ENCODE peak calls at places on chromosomes 13 and 19, in eight cellular contexts. X is AG09309, S is astrocyte of the spinal cord, G is esophagus squamous epithelium, E is fibroblast of pulmonary artery, V is psoas muscle, T is endothelial cell of umbilical vein, Z is stomach. R is an unnamed sample.
A peak's percentile ranks its signal among the peaks of the same experiment; 100 is the strongest.

GRCh38 chr13:25046985-25047660 is 48.8 kb upstream of the PABPC3 start:
- DNase-seq in X (no peak), S (peak; percentile 34), G (no peak), E (peak; percentile 8), V (no peak), T (no peak), Z (no peak), R (no peak)

GRCh38 chr19:47231215-47232054 is 436 bp upstream of the BBC3 start:
- DNase-seq in X (no peak), S (peak; percentile 92), G (peak; percentile 51), E (peak; percentile 85), V (peak; percentile 90), T (peak; percentile 91), Z (peak; percentile 93), R (no peak)

GRCh38 chr19:10120538-10121198 is 969 bp upstream of the EIF3G start:
- DNase-seq in X (peak; percentile 81), S (peak; percentile 80), G (no peak), E (peak; percentile 88), V (no peak), T (peak; percentile 40), Z (no peak), R (peak; percentile 55)

GRCh38 chr19:57171551-57172081 is 4.3 kb upstream of the DUXA start:
- DNase-seq in X (no peak), S (peak; percentile 38), G (no peak), E (peak; percentile 35), V (peak; percentile 39), T (no peak), Z (no peak), R (no peak)

GRCh38 chr19:33248553-33248953 is 22.9 kb upstream of the SLC7A10 start:
- DNase-seq in X (no peak), S (no peak), G (no peak), E (no peak), V (no peak), T (no peak), Z (no peak), R (no peak)

GRCh38 chr19:1315470-1316166 is 29.9 kb downstream of the EFNA2 start:
- DNase-seq in X (no peak), S (peak; percentile 33), G (no peak), E (peak; percentile 48), V (peak; percentile 60), T (peak; percentile 31), Z (peak; percentile 63), R (no peak)

GRCh38 chr19:928471-929259 is 2.8 kb downstream of the ARID3A start:
- DNase-seq in X (no peak), S (no peak), G (no peak), E (peak; percentile 25), V (no peak), T (no peak), Z (no peak), R (no peak)

GRCh38 chr13:102940770-102941169 is 94.9 kb downstream of the ERCC5 start:
- DNase-seq in X (no peak), S (no peak), G (no peak), E (no peak), V (no peak), T (no peak), Z (no peak), R (no peak)

GRCh38 chr19:17996826-17997316 is 11.1 kb upstream of the ARRDC2 start:
- DNase-seq in X (no peak), S (peak; percentile 56), G (no peak), E (peak; percentile 78), V (peak; percentile 86), T (peak; percentile 72), Z (peak; percentile 91), R (no peak)

GRCh38 chr19:13160557-13160956 is 10.3 kb downstream of the IER2 start:
- DNase-seq in X (no peak), S (peak; percentile 27), G (no peak), E (no peak), V (no peak), T (no peak), Z (no peak), R (no peak)

GRCh38 chr13:113548778-113549621 is 35.6 kb upstream of the TFDP1 start:
- DNase-seq in X (no peak), S (no peak), G (no peak), E (no peak), V (no peak), T (no peak), Z (no peak), R (no peak)

GRCh38 chr13:105518086-105518485 is 1017.4 kb downstream of the EFNB2 start:
- DNase-seq in X (peak; percentile 47), S (peak; percentile 64), G (no peak), E (peak; percentile 13), V (no peak), T (no peak), Z (no peak), R (peak; percentile 31)

GRCh38 chr13:34361528-34361927 is 543.6 kb downstream of the RFC3 start:
- DNase-seq in X (peak; percentile 77), S (no peak), G (no peak), E (no peak), V (no peak), T (no peak), Z (no peak), R (peak; percentile 16)

GRCh38 chr13:110726726-110727125 is 13.2 kb downstream of the ING1 start:
- DNase-seq in X (no peak), S (no peak), G (no peak), E (no peak), V (no peak), T (no peak), Z (no peak), R (no peak)

GRCh38 chr13:33197551-33197971 is 88.0 kb downstream of the STARD13 start:
- DNase-seq in X (no peak), S (no peak), G (no peak), E (no peak), V (no peak), T (peak; percentile 63), Z (no peak), R (no peak)

GRCh38 chr13:112635323-112635722 is 47.4 kb upstream of the TUBGCP3 start:
- DNase-seq in X (no peak), S (no peak), G (no peak), E (no peak), V (no peak), T (no peak), Z (no peak), R (no peak)

GRCh38 chr13:38753878-38754277 is 67.0 kb downstream of the FREM2 start:
- DNase-seq in X (no peak), S (no peak), G (no peak), E (no peak), V (no peak), T (no peak), Z (no peak), R (no peak)

GRCh38 chr13:44244288-44244687 is 129.3 kb upstream of the SERP2 start:
- DNase-seq in X (peak; percentile 47), S (peak; percentile 90), G (no peak), E (peak; percentile 30), V (no peak), T (no peak), Z (no peak), R (no peak)

GRCh38 chr19:33194884-33195710 is 967 bp downstream of the LRP3 start:
- DNase-seq in X (no peak), S (peak; percentile 16), G (no peak), E (peak; percentile 53), V (peak; percentile 56), T (no peak), Z (peak; percentile 34), R (no peak)

GRCh38 chr19:21166436-21166835 is 24.6 kb downstream of the ZNF431 start:
- DNase-seq in X (no peak), S (no peak), G (no peak), E (no peak), V (no peak), T (no peak), Z (no peak), R (no peak)

GRCh38 chr13:98571955-98572662 is 4.8 kb downstream of the STK24 start:
- DNase-seq in X (peak; percentile 57), S (peak; percentile 78), G (no peak), E (no peak), V (peak; percentile 34), T (peak; percentile 45), Z (no peak), R (no peak)

DNA sequence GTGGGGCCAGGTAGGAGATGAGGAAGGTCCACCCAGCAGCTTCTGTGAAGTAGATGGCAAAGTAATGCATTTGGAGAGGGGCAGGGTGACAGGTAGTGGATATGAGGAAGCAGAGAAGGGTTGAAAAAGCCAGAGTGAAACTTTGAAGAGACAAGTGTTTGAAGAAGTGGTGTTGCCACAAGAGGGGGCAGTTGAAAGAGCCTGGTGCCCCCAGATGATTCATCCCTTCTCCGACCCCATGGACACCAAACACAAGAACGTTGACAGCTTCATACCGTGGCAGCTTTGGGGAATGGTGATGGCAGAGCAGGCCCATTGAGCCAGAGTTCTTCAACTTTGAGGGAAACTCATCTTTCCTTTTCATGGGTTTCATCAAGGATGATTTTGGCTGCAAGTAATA is 19.9 kb downstream of the IFNL3 start:
- DNase-seq in X (no peak), S (no peak), G (no peak), E (no peak), V (no peak), T (no peak), Z (no peak), R (no peak)
- TF ChIP-seq CTCF in X (no peak), S (no peak), G (no peak), E (no peak), V (no peak), T (peak; percentile 1), Z (no peak), R (no peak)

DNA sequence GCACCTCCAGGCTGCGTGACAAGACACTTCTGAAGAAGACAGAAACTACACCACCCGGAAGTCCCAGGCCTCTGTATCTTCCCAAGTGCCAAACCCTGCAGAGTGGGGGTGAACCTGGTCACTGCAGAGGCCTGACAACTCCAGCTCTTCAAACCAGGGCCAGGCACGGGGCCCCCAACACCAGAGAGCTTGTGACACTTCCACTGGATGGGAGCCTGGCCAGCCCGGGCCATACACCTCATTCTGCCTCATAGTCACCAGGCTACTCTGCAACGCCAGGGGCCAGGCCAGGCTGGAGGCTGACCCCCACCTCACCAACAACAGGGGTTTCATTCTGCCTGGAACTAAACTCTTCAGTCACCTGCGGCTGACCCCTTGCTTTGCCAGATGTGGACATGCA is 23.1 kb downstream of the TUBA3C start:
- DNase-seq in X (no peak), S (no peak), G (no peak), E (no peak), V (no peak), T (no peak), Z (no peak), R (no peak)
- H3K4me3 ChIP-seq in X (no peak overlapping the region), S (no peak overlapping the region), G (no peak overlapping the region), E (no peak overlapping the region), V (no peak overlapping the region), T (no peak overlapping the region), Z (no peak overlapping the region), R (no peak overlapping the region)

DNA sequence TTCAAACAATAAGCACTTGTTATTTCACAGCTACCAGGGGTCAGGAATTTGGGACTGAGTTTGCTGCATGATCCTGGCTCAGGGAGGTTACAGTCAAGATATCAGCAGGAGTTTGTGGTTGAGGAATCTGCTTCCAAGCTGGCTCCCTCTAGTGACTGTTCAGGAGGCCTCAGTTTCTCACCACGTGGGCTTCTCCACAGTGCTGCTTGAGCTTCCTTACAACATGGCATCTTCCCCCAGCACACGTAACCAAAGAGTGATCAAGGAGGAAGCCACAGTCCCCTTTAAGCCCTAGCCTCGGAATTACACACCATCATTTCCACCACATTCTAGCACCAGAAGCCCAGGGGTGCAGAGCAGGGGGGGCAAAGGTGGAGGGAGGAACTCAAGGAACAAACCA is 28.8 kb downstream of the CELF5 start:
- DNase-seq in X (no peak), S (no peak), G (no peak), E (no peak), V (no peak), T (no peak), Z (no peak), R (no peak)
- TF ChIP-seq CTCF in X (no peak), S (no peak), G (no peak), E (no peak), V (no peak), T (no peak), Z (no peak), R (no peak)

GRCh38 chr19:44810555-44811447 is 1.9 kb downstream of the BCAM start:
- DNase-seq in X (no peak), S (no peak), G (no peak), E (no peak), V (no peak), T (no peak), Z (no peak), R (no peak)
- H3K4me3 ChIP-seq in X (no peak overlapping the region), S (no peak overlapping the region), G (peak overlapping the region; percentile 3), E (no peak overlapping the region), V (peak overlapping the region; percentile 78), T (no peak overlapping the region), Z (peak overlapping the region; percentile 56), R (no peak overlapping the region)